ENCODE peak calls at places on chromosomes 7 and 10, in eight cellular contexts. B, Y, K, G, Q, M, P and S are unnamed samples.
A peak's percentile ranks its signal among the peaks of the same experiment; 100 is the strongest.

GRCh38 chr10:67602268-67602950 is 93.6 kb downstream of the CTNNA3 start:
- DNase-seq in B (no peak), Y (peak; percentile 67), K (peak; percentile 78), G (no peak), Q (peak; percentile 49), M (peak; percentile 90), P (no peak), S (peak; percentile 83)

GRCh38 chr10:1434202-1434601 is 303.1 kb downstream of the ADARB2 start:
- DNase-seq in B (no peak), Y (no peak), K (no peak), G (no peak), Q (no peak), M (no peak), P (no peak), S (no peak)

GRCh38 chr7:30468791-30469190 is 9.8 kb downstream of the NOD1 start:
- DNase-seq in B (no peak), Y (no peak), K (no peak), G (no peak), Q (peak; percentile 59), M (no peak), P (no peak), S (peak; percentile 62)

GRCh38 chr7:29288534-29289091 is 94.0 kb downstream of the CHN2 start:
- DNase-seq in B (no peak), Y (no peak), K (no peak), G (no peak), Q (no peak), M (no peak), P (no peak), S (no peak)

GRCh38 chr10:128982179-128982915 is 484.7 kb upstream of the MGMT start:
- DNase-seq in B (no peak), Y (no peak), K (no peak), G (no peak), Q (no peak), M (no peak), P (no peak), S (no peak)

GRCh38 chr7:5388905-5389433 is 34.7 kb downstream of the TNRC18 start:
- DNase-seq in B (no peak), Y (no peak), K (no peak), G (no peak), Q (no peak), M (no peak), P (no peak), S (no peak)

GRCh38 chr7:108007762-108008161 is 4.8 kb upstream of the LAMB1 start:
- DNase-seq in B (no peak), Y (no peak), K (no peak), G (no peak), Q (no peak), M (no peak), P (no peak), S (no peak)

GRCh38 chr10:119478111-119479047 is 64.1 kb downstream of the RGS10 start:
- DNase-seq in B (no peak), Y (no peak), K (no peak), G (peak; percentile 57), Q (no peak), M (no peak), P (no peak), S (peak; percentile 16)

GRCh38 chr10:11396311-11396960 is 215.0 kb downstream of the USP6NL start:
- DNase-seq in B (no peak), Y (no peak), K (no peak), G (no peak), Q (no peak), M (no peak), P (no peak), S (no peak)

GRCh38 chr10:120689766-120690539 is 161.2 kb upstream of the WDR11 start:
- DNase-seq in B (no peak), Y (no peak), K (no peak), G (no peak), Q (no peak), M (no peak), P (no peak), S (no peak)

GRCh38 chr7:25240340-25240739 is 12.1 kb upstream of the NPVF start:
- DNase-seq in B (no peak), Y (no peak), K (no peak), G (no peak), Q (no peak), M (no peak), P (no peak), S (no peak)

GRCh38 chr7:106126170-106126938 is 14.2 kb upstream of the SYPL1 start:
- DNase-seq in B (no peak), Y (peak; percentile 64), K (no peak), G (no peak), Q (peak; percentile 54), M (peak; percentile 86), P (no peak), S (peak; percentile 78)

GRCh38 chr7:1241510-1242128 is 8.9 kb downstream of the UNCX start:
- DNase-seq in B (no peak), Y (no peak), K (no peak), G (no peak), Q (no peak), M (no peak), P (no peak), S (no peak)

GRCh38 chr7:28029036-28029435 is 151.6 kb downstream of the JAZF1 start:
- DNase-seq in B (no peak), Y (no peak), K (no peak), G (no peak), Q (peak; percentile 58), M (no peak), P (no peak), S (no peak)

GRCh38 chr7:157276731-157277562 is 59.9 kb upstream of the DNAJB6 start:
- DNase-seq in B (no peak), Y (no peak), K (no peak), G (no peak), Q (no peak), M (peak; percentile 44), P (no peak), S (peak; percentile 47)

GRCh38 chr7:116598278-116598677 is 73.4 kb downstream of the CAV1 start:
- DNase-seq in B (no peak), Y (no peak), K (no peak), G (no peak), Q (no peak), M (peak; percentile 56), P (no peak), S (peak; percentile 30)